ENCODE peak calls at places on chromosomes 2 and 18, in five cellular contexts. J is chondrocyte, E is NCI-H1105 treated with DMSO at 0.1 percent for 48 hours, F is fibroblast of the aortic adventitia, K is brain pericyte. H is an unnamed sample.
A peak's percentile ranks its signal among the peaks of the same experiment; 100 is the strongest.

GRCh38 chr2:162174778-162175177 is 22.7 kb upstream of the GCG start:
- DNase-seq in K (no peak), F (no peak), J (no peak), E (no peak), H (no peak)

GRCh38 chr2:130150181-130151144 is 5.6 kb upstream of the CCDC74B start:
- DNase-seq in K (no peak), F (no peak), E (no peak), J (peak; percentile 83), H (no peak)

GRCh38 chr2:101251844-101252407 is 760 bp upstream of the CNOT11 start:
- DNase-seq in E (peak; percentile 80), K (no peak), J (no peak), F (no peak), H (no peak)

GRCh38 chr2:2862386-2862785 is 515.2 kb downstream of the EIPR1 start:
- DNase-seq in E (no peak), F (no peak), K (no peak), J (no peak), H (no peak)

GRCh38 chr2:112927745-112928144 is 16.8 kb downstream of the IL37 start:
- DNase-seq in E (no peak), F (peak; percentile 66), J (no peak), K (no peak), H (no peak)

GRCh38 chr2:239532859-239533258 is 132.0 kb upstream of the HDAC4 start:
- DNase-seq in J (peak; percentile 50), E (no peak), F (no peak), K (no peak), H (no peak)

GRCh38 chr2:16044946-16045456 is 104.7 kb downstream of the MYCN start:
- DNase-seq in J (no peak), K (no peak), F (no peak), E (no peak), H (no peak)

GRCh38 chr2:28345619-28346018 is 47.0 kb upstream of the FOSL2 start:
- DNase-seq in F (no peak), K (no peak), J (peak; percentile 52), E (no peak), H (no peak)

GRCh38 chr18:1092228-1092627 is 187.6 kb downstream of the ADCYAP1 start:
- DNase-seq in J (no peak), E (no peak), K (no peak), F (peak; percentile 8), H (no peak)

GRCh38 chr2:226652388-226652787 is 147.2 kb downstream of the IRS1 start:
- DNase-seq in J (no peak), E (no peak), K (peak; percentile 50), F (peak; percentile 94), H (no peak)

GRCh38 chr2:200422071-200422470 is 87.8 kb downstream of the KCTD18 start:
- DNase-seq in E (no peak), F (no peak), K (no peak), J (no peak), H (no peak)

GRCh38 chr2:59585657-59586056 is 967.8 kb downstream of the BCL11A start:
- DNase-seq in F (no peak), E (peak; percentile 89), J (no peak), K (no peak), H (peak; percentile 46)

GRCh38 chr2:215390550-215390913 is 45.3 kb downstream of the FN1 start:
- DNase-seq in F (no peak), E (no peak), J (no peak), K (no peak), H (no peak)

GRCh38 chr2:8165550-8165949 is 516.3 kb upstream of the ID2 start:
- DNase-seq in J (no peak), E (no peak), K (no peak), F (no peak), H (no peak)

GRCh38 chr2:98749053-98749450 is 18.1 kb upstream of the MGAT4A start:
- DNase-seq in K (no peak), F (no peak), J (no peak), E (no peak), H (peak; percentile 36)

GRCh38 chr18:31321719-31322118 is 3.8 kb downstream of the DSG1 start:
- DNase-seq in J (no peak), F (no peak), E (no peak), K (no peak), H (no peak)

GRCh38 chr2:161207941-161208340 is 47.7 kb downstream of the TANK start:
- DNase-seq in E (no peak), J (no peak), K (peak; percentile 26), F (no peak), H (no peak)

GRCh38 chr2:120976501-120977307 is 241.0 kb downstream of the GLI2 start:
- DNase-seq in E (no peak), K (no peak), J (peak; percentile 41), F (no peak), H (no peak)

GRCh38 chr2:173278794-173279527 is 75.7 kb upstream of the CDCA7 start:
- DNase-seq in J (no peak), F (no peak), E (no peak), K (no peak), H (no peak)

GRCh38 chr2:104846955-104847820 is 6.7 kb upstream of the POU3F3 start:
- DNase-seq in J (no peak), F (no peak), E (no peak), K (no peak), H (no peak)

GRCh38 chr2:45973426-45973825 is 322.0 kb downstream of the PRKCE start:
- DNase-seq in F (no peak), K (peak; percentile 25), E (peak; percentile 27), J (no peak), H (no peak)

GRCh38 chr2:229243880-229244560 is 27.1 kb downstream of the PID1 start:
- DNase-seq in J (no peak), E (no peak), F (peak; percentile 61), K (no peak), H (no peak)

GRCh38 chr2:190469770-190470169 is 61.6 kb downstream of the MFSD6 start:
- DNase-seq in F (peak; percentile 84), K (no peak), J (no peak), E (peak; percentile 96), H (peak; percentile 34)

GRCh38 chr2:47028846-47029560 is 113.4 kb upstream of the MCFD2 start:
- DNase-seq in F (no peak), J (peak; percentile 72), E (no peak), K (no peak), H (no peak)

GRCh38 chr2:14072338-14072737 is 560.2 kb upstream of the LRATD1 start:
- DNase-seq in E (no peak), K (no peak), F (no peak), J (no peak), H (no peak)

GRCh38 chr2:130831356-130831755 is 5.4 kb upstream of the ARHGEF4 start:
- DNase-seq in K (no peak), J (peak; percentile 61), E (no peak), F (no peak), H (no peak)

GRCh38 chr2:241000831-241001321 is 2.5 kb downstream of the SNED1 start:
- DNase-seq in K (no peak), J (no peak), E (no peak), F (no peak), H (no peak)

GRCh38 chr2:117232305-117232704 is 582.2 kb upstream of the DDX18 start:
- DNase-seq in K (no peak), J (no peak), F (no peak), E (no peak), H (no peak)

GRCh38 chr2:154771664-154772284 is 73.3 kb downstream of the KCNJ3 start:
- DNase-seq in F (no peak), J (no peak), K (no peak), E (no peak), H (no peak)

GRCh38 chr2:102185347-102185746 is 1.5 kb upstream of the IL1RL2 start:
- DNase-seq in F (peak; percentile 65), K (no peak), E (no peak), J (no peak), H (no peak)

GRCh38 chr2:45778720-45779171 is 127.3 kb downstream of the PRKCE start:
- DNase-seq in K (no peak), E (peak; percentile 45), F (peak; percentile 83), J (no peak), H (peak; percentile 50)

GRCh38 chr2:20585351-20585709 is 65.6 kb downstream of the HS1BP3 start:
- DNase-seq in F (no peak), E (no peak), K (no peak), J (no peak), H (no peak)

H was measured in NCI-H1694 treated with DMSO at 0.1 percent for 48 hours.